ENCODE peak calls at places on chromosomes 3 and 15, in eight cellular contexts. One of them, this sample, is unnamed.

GRCh38 chr15:62807539-62808130 is 234.9 kb upstream of the TPM1 start:
- DNase-seq in D341Med: no peak
- DNase-seq in T-helper 9 cell: no peak
- DNase-seq in GM23248: no peak
- DNase-seq in activated naive CD4-positive, alpha-beta T cell: no peak
- DNase-seq in A549: no peak
- DNase-seq in activated CD4-positive, alpha-beta T cell treated with anti-CD3 and anti-CD28 coated beads for 48 hours: no peak
- DNase-seq in heart right ventricle: no peak
- DNase-seq in this sample: no peak

GRCh38 chr3:98022978-98023820 is 11.9 kb downstream of the GABRR3 start:
- DNase-seq in activated naive CD4-positive, alpha-beta T cell: peak
- DNase-seq in D341Med: peak
- DNase-seq in heart right ventricle: peak
- DNase-seq in A549: peak
- DNase-seq in GM23248: peak
- DNase-seq in activated CD4-positive, alpha-beta T cell treated with anti-CD3 and anti-CD28 coated beads for 48 hours: peak
- DNase-seq in T-helper 9 cell: peak
- DNase-seq in this sample: peak

GRCh38 chr3:162295323-162295983 is 798.8 kb downstream of the OTOL1 start:
- DNase-seq in GM23248: peak
- DNase-seq in D341Med: no peak
- DNase-seq in activated naive CD4-positive, alpha-beta T cell: no peak
- DNase-seq in activated CD4-positive, alpha-beta T cell treated with anti-CD3 and anti-CD28 coated beads for 48 hours: no peak
- DNase-seq in heart right ventricle: no peak
- DNase-seq in A549: peak
- DNase-seq in T-helper 9 cell: no peak
- DNase-seq in this sample: no peak

GRCh38 chr15:38793181-38793580 is 228.6 kb upstream of the RASGRP1 start:
- DNase-seq in heart right ventricle: no peak
- DNase-seq in D341Med: no peak
- DNase-seq in activated naive CD4-positive, alpha-beta T cell: no peak
- DNase-seq in GM23248: no peak
- DNase-seq in activated CD4-positive, alpha-beta T cell treated with anti-CD3 and anti-CD28 coated beads for 48 hours: no peak
- DNase-seq in A549: no peak
- DNase-seq in T-helper 9 cell: no peak
- DNase-seq in this sample: no peak

GRCh38 chr15:72184165-72184811 is 13.3 kb downstream of the GRAMD2A start:
- DNase-seq in D341Med: no peak
- DNase-seq in T-helper 9 cell: no peak
- DNase-seq in activated naive CD4-positive, alpha-beta T cell: no peak
- DNase-seq in GM23248: peak
- DNase-seq in activated CD4-positive, alpha-beta T cell treated with anti-CD3 and anti-CD28 coated beads for 48 hours: no peak
- DNase-seq in A549: peak
- DNase-seq in heart right ventricle: no peak
- DNase-seq in this sample: no peak

GRCh38 chr15:52011711-52012144 is 7.3 kb upstream of the MAPK6 start:
- DNase-seq in T-helper 9 cell: no peak
- DNase-seq in activated CD4-positive, alpha-beta T cell treated with anti-CD3 and anti-CD28 coated beads for 48 hours: no peak
- DNase-seq in D341Med: no peak
- DNase-seq in activated naive CD4-positive, alpha-beta T cell: no peak
- DNase-seq in GM23248: no peak
- DNase-seq in A549: no peak
- DNase-seq in heart right ventricle: no peak
- DNase-seq in this sample: peak

GRCh38 chr3:128702391-128702790 is 23.6 kb upstream of the RAB7A start:
- DNase-seq in heart right ventricle: no peak
- DNase-seq in GM23248: peak
- DNase-seq in activated naive CD4-positive, alpha-beta T cell: no peak
- DNase-seq in D341Med: no peak
- DNase-seq in A549: no peak
- DNase-seq in activated CD4-positive, alpha-beta T cell treated with anti-CD3 and anti-CD28 coated beads for 48 hours: no peak
- DNase-seq in T-helper 9 cell: no peak
- DNase-seq in this sample: no peak

GRCh38 chr3:172100482-172100881 is 61.1 kb downstream of the FNDC3B start:
- DNase-seq in activated naive CD4-positive, alpha-beta T cell: no peak
- DNase-seq in heart right ventricle: no peak
- DNase-seq in T-helper 9 cell: no peak
- DNase-seq in D341Med: no peak
- DNase-seq in GM23248: no peak
- DNase-seq in A549: no peak
- DNase-seq in activated CD4-positive, alpha-beta T cell treated with anti-CD3 and anti-CD28 coated beads for 48 hours: no peak
- DNase-seq in this sample: no peak

GRCh38 chr3:185280572-185281365 is 26.9 kb upstream of the EHHADH start:
- DNase-seq in heart right ventricle: no peak
- DNase-seq in T-helper 9 cell: no peak
- DNase-seq in A549: peak
- DNase-seq in GM23248: peak
- DNase-seq in activated CD4-positive, alpha-beta T cell treated with anti-CD3 and anti-CD28 coated beads for 48 hours: no peak
- DNase-seq in activated naive CD4-positive, alpha-beta T cell: no peak
- DNase-seq in D341Med: peak
- DNase-seq in this sample: no peak

GRCh38 chr15:57217716-57218598 is 158.3 kb upstream of the CGNL1 start:
- DNase-seq in A549: no peak
- DNase-seq in T-helper 9 cell: no peak
- DNase-seq in heart right ventricle: no peak
- DNase-seq in activated CD4-positive, alpha-beta T cell treated with anti-CD3 and anti-CD28 coated beads for 48 hours: no peak
- DNase-seq in activated naive CD4-positive, alpha-beta T cell: no peak
- DNase-seq in D341Med: no peak
- DNase-seq in GM23248: peak
- DNase-seq in this sample: no peak

GRCh38 chr3:190618349-190619030 is 104.6 kb downstream of the IL1RAP start:
- DNase-seq in activated naive CD4-positive, alpha-beta T cell: no peak
- DNase-seq in D341Med: no peak
- DNase-seq in GM23248: no peak
- DNase-seq in heart right ventricle: no peak
- DNase-seq in T-helper 9 cell: no peak
- DNase-seq in A549: no peak
- DNase-seq in activated CD4-positive, alpha-beta T cell treated with anti-CD3 and anti-CD28 coated beads for 48 hours: no peak
- DNase-seq in this sample: no peak